ENCODE peak calls at places on chromosome 13, in five cellular contexts. A, T, L, O and Q are unnamed samples.

GRCh38 chr13:27797228-27797624 is 4.9 kb downstream of the GSX1 start:
- DNase-seq in A (no peak), T (no peak), L (no peak), O (no peak), Q (no peak)

GRCh38 chr13:39597828-39598227 is 5.2 kb downstream of the LHFPL6 start:
- DNase-seq in A (no peak), T (no peak), L (no peak), O (no peak), Q (no peak)

GRCh38 chr13:109256866-109257760 is 529.3 kb downstream of the IRS2 start:
- DNase-seq in A (no peak), T (no peak), L (no peak), O (no peak), Q (peak; percentile 11)

GRCh38 chr13:105047676-105048295 is 1487.7 kb downstream of the EFNB2 start:
- DNase-seq in A (no peak), T (no peak), L (no peak), O (no peak), Q (no peak)

GRCh38 chr13:98534821-98535220 is 42.1 kb downstream of the STK24 start:
- DNase-seq in A (no peak), T (no peak), L (no peak), O (no peak), Q (no peak)

GRCh38 chr13:39038569-39038898 is 278 bp downstream of the NHLRC3 start:
- DNase-seq in A (peak; percentile 14), T (no peak), L (peak; percentile 57), O (no peak), Q (peak; percentile 6)

GRCh38 chr13:41467546-41467945 is 10.2 kb downstream of the RGCC start:
- DNase-seq in A (no peak), T (no peak), L (no peak), O (no peak), Q (no peak)

GRCh38 chr13:46553886-46554855 is 1.2 kb downstream of the LRCH1 start:
- DNase-seq in A (peak; percentile 30), T (peak; percentile 87), L (peak; percentile 87), O (peak; percentile 28), Q (peak; percentile 66)

GRCh38 chr13:26953273-26953672 is 192.7 kb upstream of the GPR12 start:
- DNase-seq in A (no peak), T (no peak), L (no peak), O (no peak), Q (no peak)

GRCh38 chr13:67117010-67117550 is 113.1 kb downstream of the PCDH9 start:
- DNase-seq in A (no peak), T (no peak), L (no peak), O (no peak), Q (no peak)

GRCh38 chr13:27482996-27483395 is 32.6 kb upstream of the MTIF3 start:
- DNase-seq in A (no peak), T (peak; percentile 73), L (no peak), O (no peak), Q (no peak)

GRCh38 chr13:82647540-82647939 is 1234.7 kb downstream of the SLITRK1 start:
- DNase-seq in A (no peak), T (no peak), L (no peak), O (no peak), Q (no peak)

GRCh38 chr13:99647593-99647980 is 146.3 kb downstream of the TM9SF2 start:
- DNase-seq in A (no peak), T (no peak), L (no peak), O (no peak), Q (no peak)

GRCh38 chr13:75391432-75392100 is 90.4 kb downstream of the TBC1D4 start:
- DNase-seq in A (no peak), T (no peak), L (no peak), O (no peak), Q (no peak)